ENCODE peak calls at places on chromosomes 1 and 21, in five cellular contexts. D is heart right ventricle, G is testis, F is PC-3, V is body of pancreas. E is an unnamed sample. For H3K36me3, the result is how much of the 10 kb centered on the place peaks cover.

GRCh38 chr21:43328171-43328570 is 98.8 kb downstream of the SIK1 start:
- DNase-seq in D (no peak), G (no peak), F (no peak), V (no peak), E (no peak)

GRCh38 chr1:66360285-66360724 is 173.6 kb upstream of the SGIP1 start:
- DNase-seq in D (no peak), G (no peak), F (no peak), V (no peak), E (no peak)

GRCh38 chr21:29885491-29885890 is 54.3 kb downstream of the GRIK1 start:
- DNase-seq in D (no peak), G (no peak), F (no peak), V (no peak), E (no peak)

GRCh38 chr1:169049258-169049936 is 57.1 kb upstream of the ATP1B1 start:
- DNase-seq in D (no peak), G (no peak), F (no peak), V (no peak), E (no peak)

GRCh38 chr1:88327391-88328267 is 356.4 kb upstream of the PKN2 start:
- DNase-seq in D (no peak), G (no peak), F (peak), V (peak), E (peak)

GRCh38 chr1:233033366-233033765 is 83.0 kb downstream of the NTPCR start:
- DNase-seq in D (no peak), G (no peak), F (no peak), V (no peak), E (no peak)

GRCh38 chr1:39269791-39270342 is 65.4 kb downstream of the MACF1 start:
- DNase-seq in D (no peak), G (no peak), F (no peak), V (no peak), E (peak)

GRCh38 chr1:96730574-96731298 is 9.2 kb downstream of the PTBP2 start:
- DNase-seq in D (no peak), G (no peak), F (no peak), V (no peak), E (no peak)

GRCh38 chr1:92583821-92584760 is 97.4 kb upstream of the GFI1 start:
- DNase-seq in D (no peak), G (no peak), F (peak), V (no peak), E (peak)

GRCh38 chr1:45840704-45841103 is 37.3 kb downstream of the MAST2 start:
- DNase-seq in D (no peak), G (no peak), F (peak), V (no peak), E (no peak)

GRCh38 chr1:18948913-18949688 is 7.4 kb downstream of the IFFO2 start:
- DNase-seq in D (peak), G (peak), F (no peak), V (peak), E (peak)

DNA sequence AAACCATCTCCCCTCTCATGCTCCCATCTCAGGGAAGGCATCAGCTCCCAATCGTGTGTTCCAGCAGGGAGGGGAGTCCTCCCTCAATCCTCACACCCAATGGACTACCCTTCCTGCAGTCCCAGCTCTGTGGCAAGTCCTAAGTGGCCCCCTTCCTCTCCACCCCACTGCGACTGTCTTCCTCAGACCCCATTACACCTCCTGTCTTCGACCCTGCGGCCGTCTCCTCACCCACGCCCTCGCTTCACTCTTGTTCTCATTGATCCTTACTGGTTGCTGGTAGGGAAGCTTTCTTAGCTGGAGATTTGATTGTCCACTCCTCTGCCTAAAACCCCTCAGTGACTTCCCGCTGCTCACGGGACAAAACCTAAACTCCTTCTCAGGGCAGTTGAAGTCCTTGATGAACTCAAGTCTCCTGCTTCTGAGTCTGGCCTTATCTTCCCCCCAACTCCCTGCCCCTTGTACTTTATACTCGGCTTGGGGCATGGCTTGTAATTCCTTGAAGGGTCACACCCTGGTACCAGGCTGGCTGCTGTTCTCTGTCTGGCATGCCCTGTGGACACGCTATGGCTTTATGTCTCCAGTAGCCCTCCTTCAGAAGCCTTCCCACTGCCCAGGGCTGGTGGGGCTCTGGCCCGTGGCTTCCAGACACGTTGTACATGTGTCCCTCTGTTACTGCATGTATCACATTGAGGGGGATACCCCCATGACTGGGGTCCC is 2.3 kb upstream of the EPS8L3 start:
- DNase-seq in D (peak), G (peak), F (no peak), V (peak), E (no peak)
- H3K27ac ChIP-seq in D (no peak), G (peak), F (no peak), V (no peak), E (no peak)

DNA sequence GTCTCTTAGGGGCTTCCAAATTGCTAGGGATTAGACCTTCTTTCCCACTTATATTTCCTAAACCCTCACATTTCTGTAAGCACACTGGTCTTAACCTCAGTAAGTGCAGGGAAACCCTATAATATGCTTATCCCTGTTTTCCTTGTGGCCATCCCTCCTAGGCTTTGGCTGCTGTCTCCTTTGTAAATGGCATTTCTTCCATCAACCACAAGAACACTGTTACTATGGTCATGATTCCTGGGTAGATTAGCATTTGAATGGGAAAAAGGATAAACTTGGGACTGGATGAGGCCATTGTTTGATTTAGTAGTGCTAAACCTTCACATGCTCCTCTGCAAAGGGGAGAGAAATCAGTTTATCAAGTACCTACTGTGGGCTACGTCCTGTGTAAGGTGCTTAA is 16.2 kb upstream of the AGO3 start:
- DNase-seq in D (no peak), G (no peak), F (no peak), V (no peak), E (no peak)
- H3K36me3 ChIP-seq in D (half or more), G (under half), F (under half), V (under half), E (under half)

DNA sequence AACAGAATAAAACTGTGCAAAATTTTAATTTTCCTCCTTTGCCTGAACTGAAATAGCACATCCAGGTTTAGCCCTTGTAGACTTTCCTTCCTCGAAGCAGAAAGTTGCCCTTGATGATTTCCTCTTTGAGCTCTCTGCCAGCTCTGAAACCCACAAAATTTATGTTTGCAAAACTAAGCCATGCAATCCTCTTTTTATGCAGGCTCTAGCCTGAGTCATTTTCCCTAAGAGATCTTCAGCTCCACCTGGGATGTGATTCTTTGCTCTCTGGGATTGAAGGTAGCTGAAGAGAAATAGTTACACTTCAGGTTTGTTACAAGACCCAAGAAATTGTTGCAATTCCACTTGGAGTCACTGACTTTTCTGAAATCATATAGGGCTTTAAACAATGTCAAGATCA is 1.4 kb upstream of the F3 start:
- DNase-seq in D (no peak), G (no peak), F (peak), V (no peak), E (peak)
- H3K27ac ChIP-seq in D (peak), G (no peak), F (peak), V (no peak), E (peak)

DNA sequence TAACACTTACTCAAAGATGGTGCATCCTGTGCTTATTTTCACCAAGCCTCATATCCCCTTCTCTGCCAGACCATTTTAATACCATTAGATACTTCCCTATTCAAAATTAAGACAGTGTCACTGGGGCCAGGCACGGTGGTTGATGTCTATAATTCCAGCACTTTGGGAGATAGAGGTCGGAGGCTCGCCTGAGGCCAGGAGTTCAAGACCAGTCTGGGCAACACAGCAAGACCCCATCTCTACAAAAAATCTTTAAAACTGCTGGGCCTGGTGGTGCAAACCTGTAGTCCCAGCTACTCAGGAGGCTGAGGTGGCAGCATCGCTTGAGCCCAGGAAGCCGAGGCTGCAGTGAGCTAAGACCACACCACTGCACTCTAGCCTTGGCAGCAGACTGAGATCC is 28.2 kb downstream of the APP start:
- DNase-seq in D (no peak), G (no peak), F (no peak), V (no peak), E (no peak)
- H3K36me3 ChIP-seq in D (under half), G (under half), F (under half), V (under half), E (under half)

DNA sequence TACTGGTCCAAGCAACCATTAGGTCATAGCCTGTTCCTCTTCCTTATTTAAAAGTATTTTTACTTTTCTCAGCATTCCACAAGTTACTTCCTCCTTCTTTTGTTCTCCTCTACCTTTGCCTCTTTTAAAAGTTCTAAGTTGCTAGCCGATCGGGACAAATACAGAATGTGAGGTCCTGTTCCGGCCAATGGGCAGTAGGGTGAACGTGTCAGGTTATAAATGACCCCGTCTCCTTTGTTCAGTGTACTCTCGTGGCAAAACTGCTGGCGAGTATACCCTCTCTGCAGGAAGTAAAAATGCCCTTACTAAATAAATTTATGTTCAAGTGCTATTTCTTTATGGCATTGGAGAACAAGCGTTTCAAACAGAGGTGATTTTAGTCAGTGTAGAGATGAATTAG is 2.5 kb downstream of the ADCY10 start:
- DNase-seq in D (no peak), G (no peak), F (no peak), V (peak), E (no peak)
- H3K27ac ChIP-seq in D (no peak), G (no peak), F (no peak), V (peak), E (no peak)

GRCh38 chr1:174324939-174325338 is 122.8 kb upstream of the GPR52 start:
- DNase-seq in D (no peak), G (no peak), F (no peak), V (no peak), E (no peak)
- H3K36me3 ChIP-seq in D (under half), G (under half), F (under half), V (under half), E (under half)

GRCh38 chr1:29183287-29183686 is 1.6 kb upstream of the SRSF4 start:
- DNase-seq in D (no peak), G (no peak), F (no peak), V (no peak), E (no peak)

GRCh38 chr1:29190718-29191117 is 9.0 kb upstream of the SRSF4 start:
- DNase-seq in D (no peak), G (no peak), F (no peak), V (no peak), E (no peak)

GRCh38 chr1:29186707-29187106 is 5.0 kb upstream of the SRSF4 start:
- DNase-seq in D (no peak), G (no peak), F (no peak), V (no peak), E (no peak)

GRCh38 chr1:29181413-29182225 is at the start of gene SRSF4:
- DNase-seq in D (peak), G (peak), F (peak), V (peak), E (peak)

GRCh38 chr1:29186252-29186651 is 4.6 kb upstream of the SRSF4 start:
- DNase-seq in D (no peak), G (no peak), F (no peak), V (no peak), E (no peak)
- H3K27ac ChIP-seq in D (no peak), G (no peak), F (no peak), V (no peak), E (no peak)